ENCODE peak calls at places on chromosome 1, in four cellular contexts. O, K, Z and A are unnamed samples.

GRCh38 chr1:61389926-61390845 is 307.8 kb downstream of the NFIA start:
- DNase-seq in Z (no peak), O (no peak), K (no peak), A (no peak)

GRCh38 chr1:81549588-81550127 is 251.1 kb upstream of the ADGRL2 start:
- DNase-seq in K (peak; percentile 16), Z (no peak), O (peak; percentile 75), A (peak; percentile 19)

GRCh38 chr1:1110561-1110971 is 5.3 kb downstream of the C1orf159 start:
- DNase-seq in K (no peak), Z (peak; percentile 10), O (no peak), A (no peak)

GRCh38 chr1:229717774-229718173 is 91.7 kb downstream of the URB2 start:
- DNase-seq in Z (no peak), O (no peak), K (peak; percentile 22), A (no peak)

GRCh38 chr1:19448491-19449439 is 36.6 kb downstream of the CAPZB start:
- DNase-seq in Z (peak; percentile 66), O (peak; percentile 82), K (peak; percentile 97), A (peak; percentile 68)

GRCh38 chr1:25702101-25702775 is 85.6 kb downstream of the MAN1C1 start:
- DNase-seq in Z (no peak), K (no peak), O (no peak), A (no peak)

GRCh38 chr1:33634806-33635205 is 162.4 kb downstream of the ZSCAN20 start:
- DNase-seq in O (peak; percentile 20), Z (peak; percentile 20), K (no peak), A (no peak)

GRCh38 chr1:210691039-210691438 is 362.3 kb downstream of the HHAT start:
- DNase-seq in Z (no peak), O (no peak), K (no peak), A (no peak)

GRCh38 chr1:165409957-165410356 is 35.0 kb downstream of the RXRG start:
- DNase-seq in Z (no peak), K (no peak), O (no peak), A (no peak)

GRCh38 chr1:165844933-165845332 is 17.5 kb downstream of the UCK2 start:
- DNase-seq in K (no peak), O (no peak), Z (no peak), A (no peak)

GRCh38 chr1:184387871-184388670 is 1.2 kb downstream of the C1orf21 start:
- DNase-seq in O (peak; percentile 95), Z (peak; percentile 49), K (no peak), A (no peak)

GRCh38 chr1:160628799-160629263 is 18.0 kb downstream of the SLAMF1 start:
- DNase-seq in O (no peak), Z (no peak), K (no peak), A (no peak)

GRCh38 chr1:76190749-76191424 is 116.3 kb downstream of the ST6GALNAC3 start:
- DNase-seq in Z (no peak), K (no peak), O (peak; percentile 44), A (no peak)

GRCh38 chr1:177209357-177209756 is 38.6 kb downstream of the BRINP2 start:
- DNase-seq in K (peak; percentile 99), O (peak; percentile 100), Z (peak; percentile 51), A (peak; percentile 94)

GRCh38 chr1:233107130-233107529 is 156.7 kb downstream of the NTPCR start:
- DNase-seq in K (no peak), O (peak; percentile 34), Z (no peak), A (no peak)

GRCh38 chr1:56378376-56379070 is 200.8 kb downstream of the PLPP3 start:
- DNase-seq in Z (no peak), K (no peak), O (peak; percentile 30), A (no peak)

GRCh38 chr1:154866257-154866994 is 3.7 kb downstream of the KCNN3 start:
- DNase-seq in Z (no peak), K (no peak), O (no peak), A (no peak)

GRCh38 chr1:161166669-161167548 is 683 bp downstream of the PPOX start:
- DNase-seq in O (no peak), K (no peak), Z (no peak), A (no peak)

GRCh38 chr1:36912365-36912840 is 121.9 kb downstream of the GRIK3 start:
- DNase-seq in O (no peak), Z (no peak), K (no peak), A (no peak)

GRCh38 chr1:245154429-245155185 is at the start of gene KIF26B:
- DNase-seq in K (no peak), Z (no peak), O (peak; percentile 68), A (no peak)

GRCh38 chr1:28136636-28137613 is 39.6 kb downstream of the PTAFR start:
- DNase-seq in Z (no peak), O (peak; percentile 62), K (no peak), A (no peak)

GRCh38 chr1:75539230-75540116 is 71.4 kb downstream of the SLC44A5 start:
- DNase-seq in Z (no peak), O (peak; percentile 7), K (no peak), A (peak; percentile 57)

GRCh38 chr1:192579319-192579738 is 3.8 kb downstream of the RGS1 start:
- DNase-seq in Z (no peak), K (no peak), O (peak; percentile 35), A (no peak)

GRCh38 chr1:235809949-235810348 is 56.8 kb downstream of the LYST start:
- DNase-seq in K (no peak), O (no peak), Z (no peak), A (no peak)

GRCh38 chr1:70847013-70847412 is 200.6 kb downstream of the PTGER3 start:
- DNase-seq in Z (no peak), K (no peak), O (no peak), A (no peak)

DNA sequence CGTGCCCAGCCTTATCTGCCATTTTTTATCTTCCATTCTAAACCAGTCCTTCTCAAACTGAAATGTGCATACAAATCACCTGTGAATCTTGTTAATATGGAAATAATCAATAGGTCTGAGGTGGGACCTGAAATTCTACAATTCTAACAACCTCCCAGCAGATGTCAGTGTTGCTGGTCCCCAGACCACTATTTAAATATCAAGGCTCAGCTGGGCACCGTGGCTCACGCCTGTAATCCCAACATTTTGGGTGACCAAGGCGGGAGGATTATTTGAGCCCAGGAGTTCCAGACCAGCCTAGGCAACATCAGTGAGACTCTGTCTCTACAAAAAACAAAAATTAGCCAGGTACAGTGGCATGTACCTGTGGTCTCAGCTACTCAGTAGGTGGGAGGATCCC is 4.1 kb downstream of the UQCRHL start:
- DNase-seq in Z (no peak), O (no peak), K (no peak), A (no peak)
- TF ChIP-seq CTCF in Z (peak; percentile 48), O (peak; percentile 34), K (peak; percentile 27), A (peak; percentile 49)

GRCh38 chr1:227947678-227948492 is at the start of gene WNT9A:
- DNase-seq in K (no peak), O (peak; percentile 7), Z (peak; percentile 58), A (no peak)
- H3K4me3 ChIP-seq in K (peak within 1 kb of the TSS; percentile 56), O (peak within 1 kb of the TSS; percentile 63), Z (peak within 1 kb of the TSS; percentile 73), A (peak within 1 kb of the TSS; percentile 52)

GRCh38 chr1:222441006-222441620 is 106.8 kb downstream of the HHIPL2 start:
- DNase-seq in O (no peak), K (no peak), Z (no peak), A (no peak)
- TF ChIP-seq CTCF in O (no peak), K (no peak), Z (no peak), A (no peak)

GRCh38 chr1:78652019-78652560 is 2.5 kb downstream of the IFI44 start:
- DNase-seq in O (no peak), K (no peak), Z (no peak), A (no peak)
- H3K4me3 ChIP-seq in O (no peak overlapping the region), K (no peak overlapping the region), Z (peak overlapping the region; percentile 61), A (no peak overlapping the region)

GRCh38 chr1:64917328-64917861 is 49.0 kb downstream of the JAK1 start:
- DNase-seq in Z (peak; percentile 45), K (peak; percentile 89), O (peak; percentile 90), A (peak; percentile 99)
- TF ChIP-seq CTCF in Z (no peak), K (no peak), O (no peak), A (no peak)

GRCh38 chr1:115283681-115284146 is 54.3 kb downstream of the NGF start:
- DNase-seq in K (no peak), O (no peak), Z (no peak), A (no peak)
- H3K4me3 ChIP-seq in K (no peak overlapping the region), O (no peak overlapping the region), Z (peak overlapping the region; percentile 35), A (no peak overlapping the region)

DNA sequence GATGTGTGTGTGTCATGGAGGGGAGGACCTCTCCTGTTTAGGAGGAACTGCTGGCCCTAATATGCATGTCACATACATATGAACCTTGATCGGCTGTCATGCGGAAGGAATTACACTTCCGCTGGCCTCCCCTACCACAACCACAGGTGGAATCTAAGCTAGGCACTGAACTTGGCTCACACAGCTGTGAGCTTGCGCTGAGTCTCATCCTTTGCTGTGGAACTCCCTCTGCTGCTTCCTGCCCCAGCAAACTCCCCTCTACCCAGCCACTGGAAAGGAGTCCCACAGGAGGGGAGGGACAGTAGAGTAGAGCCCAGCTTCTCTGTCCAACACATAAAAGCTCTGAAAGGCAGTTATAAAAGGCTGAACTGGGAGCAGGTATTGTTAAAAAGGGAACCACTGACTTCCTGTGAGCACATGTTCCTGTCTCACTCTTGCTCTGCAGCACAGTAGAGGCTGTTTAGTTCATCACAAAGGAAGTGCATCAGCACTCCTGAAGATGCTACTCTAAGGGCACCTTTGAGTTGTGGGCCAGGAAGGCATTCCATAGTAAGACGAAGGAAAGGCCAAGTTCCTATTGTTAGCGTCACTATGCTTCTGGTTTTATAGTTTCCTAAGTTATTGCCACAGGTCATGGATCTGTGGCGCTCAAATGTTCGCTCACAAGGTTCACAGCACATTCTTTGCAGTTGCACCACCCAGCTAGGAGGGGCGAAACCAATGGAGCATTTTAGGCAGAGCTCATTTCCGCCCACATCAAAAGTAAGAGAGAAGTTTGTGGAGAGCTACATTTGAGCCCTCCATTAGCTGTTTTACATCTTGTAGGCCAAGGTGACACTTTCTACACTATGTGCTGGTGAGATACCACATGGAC is 17.7 kb upstream of the PTPRC start:
- DNase-seq in O (no peak), Z (no peak), K (no peak), A (no peak)
- TF ChIP-seq CTCF in O (no peak), Z (no peak), K (no peak), A (no peak)